ENCODE peak calls at places on chromosomes 13 and 19, in five cellular contexts. J is mesendoderm, D is body of pancreas, X is left lung, H is transverse colon. F is an unnamed sample.

GRCh38 chr13:96772426-96772825 is 221.8 kb downstream of the OXGR1 start:
- DNase-seq in J (no peak), D (no peak), X (no peak), H (no peak), F (no peak)

GRCh38 chr13:46492946-46493345 is 60.0 kb upstream of the LRCH1 start:
- DNase-seq in J (peak; percentile 66), D (peak; percentile 8), X (no peak), H (no peak), F (no peak)

GRCh38 chr19:36489920-36490415 is 607 bp upstream of the ZNF566 start:
- DNase-seq in J (peak; percentile 99), D (peak; percentile 84), X (peak; percentile 87), H (peak; percentile 83), F (peak; percentile 96)

GRCh38 chr19:51809787-51810186 is 14.8 kb downstream of the FPR3 start:
- DNase-seq in J (no peak), D (no peak), X (no peak), H (no peak), F (no peak)

GRCh38 chr19:5621311-5621944 is 1.1 kb downstream of the SAFB2 start:
- DNase-seq in J (no peak), D (peak; percentile 27), X (no peak), H (peak; percentile 18), F (no peak)

GRCh38 chr13:46006688-46007452 is 45.7 kb downstream of the ZC3H13 start:
- DNase-seq in J (no peak), D (no peak), X (no peak), H (no peak), F (no peak)

GRCh38 chr13:44397766-44398223 is 24.2 kb downstream of the SERP2 start:
- DNase-seq in J (no peak), D (no peak), X (no peak), H (no peak), F (no peak)

GRCh38 chr13:99196466-99197256 is 4.0 kb upstream of the UBAC2 start:
- DNase-seq in J (no peak), D (no peak), X (no peak), H (no peak), F (no peak)

GRCh38 chr13:49214917-49215376 is 5.2 kb upstream of the MLNR start:
- DNase-seq in J (peak; percentile 60), D (peak; percentile 55), X (peak; percentile 75), H (peak; percentile 45), F (peak; percentile 76)

GRCh38 chr19:56314018-56314583 is 538 bp downstream of the ZSCAN5A start:
- DNase-seq in J (peak; percentile 83), D (no peak), X (no peak), H (no peak), F (no peak)

GRCh38 chr13:83905641-83906040 is 23.4 kb upstream of the SLITRK1 start:
- DNase-seq in J (no peak), D (no peak), X (no peak), H (no peak), F (no peak)

GRCh38 chr13:25300861-25301346 is 521 bp upstream of the NUP58 start:
- DNase-seq in J (no peak), D (peak; percentile 4), X (peak; percentile 80), H (peak; percentile 16), F (peak; percentile 32)

GRCh38 chr13:35984287-35984686 is 146.9 kb downstream of the DCLK1 start:
- DNase-seq in J (no peak), D (no peak), X (no peak), H (no peak), F (no peak)

GRCh38 chr13:100315522-100315921 is 226.6 kb downstream of the PCCA start:
- DNase-seq in J (no peak), D (no peak), X (no peak), H (no peak), F (no peak)

GRCh38 chr19:40464059-40465024 is 1.2 kb downstream of the BLVRB start:
- DNase-seq in J (peak; percentile 95), D (peak; percentile 91), X (peak; percentile 84), H (peak; percentile 93), F (peak; percentile 82)

GRCh38 chr13:89856512-89856911 is 1491.0 kb upstream of the MIR17HG start:
- DNase-seq in J (peak; percentile 1), D (no peak), X (no peak), H (no peak), F (no peak)

GRCh38 chr13:30900952-30901749 is 4.9 kb upstream of the MEDAG start:
- DNase-seq in J (no peak), D (no peak), X (no peak), H (no peak), F (no peak)

GRCh38 chr13:24905242-24905641 is 141.3 kb downstream of the RNF17 start:
- DNase-seq in J (no peak), D (no peak), X (no peak), H (no peak), F (no peak)

GRCh38 chr13:26053418-26053980 is 1.7 kb upstream of the SHISA2 start:
- DNase-seq in J (no peak), D (no peak), X (no peak), H (no peak), F (no peak)

GRCh38 chr13:45332831-45333219 is 8.2 kb downstream of the TPT1 start:
- DNase-seq in J (no peak), D (no peak), X (no peak), H (no peak), F (no peak)

GRCh38 chr13:94858856-94859811 is 146.8 kb upstream of the SOX21 start:
- DNase-seq in J (peak; percentile 8), D (peak; percentile 65), X (peak; percentile 67), H (peak; percentile 30), F (peak; percentile 39)

GRCh38 chr13:94859812-94860210 is 147.5 kb upstream of the SOX21 start:
- DNase-seq in J (no peak), D (no peak), X (no peak), H (no peak), F (no peak)

GRCh38 chr13:94860981-94861407 is 148.6 kb upstream of the SOX21 start:
- DNase-seq in J (no peak), D (peak; percentile 7), X (no peak), H (no peak), F (no peak)
- H3K4me1 ChIP-seq in J (no peaks in the 10 kb centered on the region), D (no peaks in the 10 kb centered on the region), X (peaks cover 24% of the 10 kb centered on the region), H (no peaks in the 10 kb centered on the region), F (no peaks in the 10 kb centered on the region)

GRCh38 chr13:66623129-66623528 is 607.0 kb downstream of the PCDH9 start:
- DNase-seq in J (no peak), D (no peak), X (no peak), H (no peak), F (no peak)
- H3K4me1 ChIP-seq in J (no peaks in the 10 kb centered on the region), D (no peaks in the 10 kb centered on the region), X (no peaks in the 10 kb centered on the region), H (no peaks in the 10 kb centered on the region), F (no peaks in the 10 kb centered on the region)

GRCh38 chr19:369256-369655 is 24.7 kb upstream of the MIER2 start:
- DNase-seq in J (no peak), D (no peak), X (no peak), H (no peak), F (no peak)

GRCh38 chr19:367561-367960 is 23.0 kb upstream of the MIER2 start:
- DNase-seq in J (no peak), D (no peak), X (no peak), H (no peak), F (peak; percentile 16)

GRCh38 chr19:369876-370275 is 25.3 kb upstream of the MIER2 start:
- DNase-seq in J (no peak), D (no peak), X (no peak), H (no peak), F (no peak)

GRCh38 chr19:367963-368623 is 23.5 kb upstream of the MIER2 start:
- DNase-seq in J (no peak), D (no peak), X (no peak), H (no peak), F (peak; percentile 10)

DNA sequence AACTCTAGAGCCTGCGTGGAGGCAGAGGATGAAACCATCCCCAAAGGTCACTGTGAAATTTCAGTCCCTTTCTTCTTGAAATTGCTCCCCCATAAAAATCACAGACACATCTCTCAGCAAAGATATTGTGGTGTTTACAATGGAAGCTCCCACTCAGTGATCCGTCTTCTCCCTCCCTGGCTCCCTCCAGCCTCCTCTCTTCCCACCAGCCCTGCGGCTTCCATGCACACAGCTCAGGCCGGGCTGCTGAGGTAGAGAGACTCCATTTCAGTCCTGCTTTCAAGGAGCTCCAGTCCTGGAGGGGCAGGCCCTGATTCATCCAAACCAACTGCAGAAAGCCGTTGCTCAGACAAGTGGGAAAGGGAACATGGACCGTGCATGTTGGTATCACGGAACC is 24.0 kb upstream of the MIER2 start:
- DNase-seq in J (no peak), D (no peak), X (no peak), H (no peak), F (no peak)
- H3K4me1 ChIP-seq in J (no peaks in the 10 kb centered on the region), D (no peaks in the 10 kb centered on the region), X (no peaks in the 10 kb centered on the region), H (no peaks in the 10 kb centered on the region), F (no peaks in the 10 kb centered on the region)

GRCh38 chr19:17078920-17079709 is 3.5 kb downstream of the MYO9B start:
- DNase-seq in J (peak; percentile 22), D (peak; percentile 30), X (peak; percentile 24), H (no peak), F (no peak)

GRCh38 chr19:17076539-17076919 is 952 bp downstream of the MYO9B start:
- DNase-seq in J (peak; percentile 46), D (no peak), X (peak; percentile 62), H (peak; percentile 27), F (no peak)

GRCh38 chr19:17079710-17080440 is 4.3 kb downstream of the MYO9B start:
- DNase-seq in J (no peak), D (peak; percentile 65), X (peak; percentile 73), H (peak; percentile 75), F (no peak)

GRCh38 chr19:17077447-17078028 is 2.0 kb downstream of the MYO9B start:
- DNase-seq in J (no peak), D (no peak), X (peak; percentile 17), H (no peak), F (no peak)

DNA sequence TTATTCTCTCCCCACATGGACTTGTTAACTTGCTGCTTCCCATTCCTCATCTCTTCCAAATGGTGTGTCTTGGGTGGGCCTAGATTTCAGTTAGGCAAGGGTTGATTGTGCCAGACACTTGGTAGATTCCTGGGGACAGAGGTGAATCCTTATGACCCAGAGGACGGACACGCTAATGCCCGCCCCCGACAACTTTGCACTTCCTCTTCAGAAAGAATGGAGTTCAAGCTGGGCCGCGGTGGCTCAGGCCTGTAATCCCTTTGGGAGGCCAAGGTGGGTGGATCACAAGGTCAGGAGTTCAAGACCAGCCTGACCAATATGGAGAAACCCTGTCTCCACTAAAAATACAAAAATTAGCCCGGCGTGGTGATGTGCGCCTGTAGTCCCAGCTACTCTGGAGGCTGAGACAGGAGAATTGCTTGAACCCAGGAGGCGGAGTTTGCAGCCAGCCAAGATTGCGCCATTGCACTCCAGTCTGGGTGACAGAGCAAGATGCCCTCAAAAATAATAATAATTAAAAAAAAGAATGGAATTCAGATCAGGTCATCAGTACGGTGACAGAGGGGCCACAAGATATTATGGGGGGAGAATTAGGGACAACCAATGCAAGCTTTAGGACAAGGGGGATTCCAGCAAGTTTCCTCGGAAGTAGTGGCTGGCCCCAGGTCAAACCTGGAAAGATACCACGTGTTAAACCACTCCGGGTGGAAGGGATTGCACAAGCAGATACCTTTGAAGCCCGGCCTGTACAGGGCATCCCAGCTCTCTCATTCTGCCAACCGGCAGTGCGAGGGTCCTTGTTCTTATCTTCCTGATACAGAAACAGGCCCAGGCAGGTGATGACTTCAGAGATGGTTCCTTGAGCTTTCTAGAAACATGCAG is 2.7 kb downstream of the MYO9B start:
- DNase-seq in J (peak; percentile 21), D (no peak), X (peak; percentile 82), H (no peak), F (no peak)
- H3K4me1 ChIP-seq in J (peaks cover 5% of the 10 kb centered on the region), D (peaks cover 42% of the 10 kb centered on the region), X (peaks cover 78% of the 10 kb centered on the region), H (peaks cover 70% of the 10 kb centered on the region), F (peaks cover 8% of the 10 kb centered on the region)

F was measured in H9.